ENCODE peak calls at places on chromosomes 4 and X, in ten cellular contexts. F is AG20443; X is amniotic stem cell; T is omental fat pad; Q is GM04504; U is activated CD4-positive, alpha-beta T cell treated with anti-CD3 and anti-CD28 coated beads, Interleukin-2, amount 10 ng/mL, durations not matched to agents 7 days and 5 days; Y is NCI-H1105 treated with DMSO at 0.1 percent for 48 hours; E is lower lobe of right lung; B is AG09309; G is AG10803. Z is an unnamed sample.

GRCh38 chr4:61425315-61425714 is 225.2 kb downstream of the ADGRL3 start:
- DNase-seq in U (no peak), G (no peak), E (no peak), F (no peak), X (no peak), Y (no peak), T (no peak), B (no peak), Q (no peak), Z (no peak)

GRCh38 chr4:74624351-74625151 is 169.8 kb downstream of the BTC start:
- DNase-seq in G (peak; percentile 64), T (no peak), Q (peak; percentile 40), E (no peak), Y (no peak), U (no peak), X (peak; percentile 55), B (peak; percentile 65), F (peak; percentile 33), Z (no peak)

GRCh38 chr4:74223098-74223497 is 65.2 kb downstream of the MTHFD2L start:
- DNase-seq in F (no peak), X (no peak), B (no peak), Q (no peak), T (no peak), E (no peak), Y (no peak), G (no peak), U (no peak), Z (no peak)

GRCh38 chr4:47703964-47704363 is 133.9 kb downstream of the CORIN start:
- DNase-seq in T (no peak), G (peak; percentile 11), F (no peak), Y (no peak), B (no peak), U (no peak), X (no peak), Q (no peak), E (no peak), Z (no peak)

GRCh38 chr4:27059446-27059845 is 198.8 kb downstream of the STIM2 start:
- DNase-seq in U (no peak), F (no peak), Y (no peak), E (no peak), T (no peak), G (no peak), Q (no peak), X (no peak), B (no peak), Z (no peak)

GRCh38 chr4:2767046-2767704 is 11.0 kb upstream of the TNIP2 start:
- DNase-seq in X (no peak), F (no peak), Y (no peak), Q (no peak), G (no peak), U (no peak), T (no peak), E (peak; percentile 19), B (no peak), Z (no peak)

GRCh38 chrX:85052636-85053343 is 49.1 kb downstream of the APOOL start:
- DNase-seq in Y (no peak), X (peak; percentile 56), Q (peak; percentile 44), G (peak; percentile 78), B (peak; percentile 41), E (no peak), T (no peak), F (peak; percentile 9), U (no peak), Z (no peak)

GRCh38 chr4:109548655-109549054 is 11.4 kb upstream of the MCUB start:
- DNase-seq in E (no peak), F (no peak), G (peak; percentile 69), B (peak; percentile 18), Y (no peak), U (no peak), X (peak; percentile 27), Q (peak; percentile 39), T (no peak), Z (no peak)

GRCh38 chr4:180060159-180060889 is 2182.9 kb upstream of the TENM3 start:
- DNase-seq in Y (peak; percentile 34), B (no peak), T (no peak), E (no peak), G (no peak), X (no peak), F (no peak), Q (no peak), U (no peak), Z (peak; percentile 4)

GRCh38 chr4:87967193-87967592 is 8.3 kb upstream of the SPP1 start:
- DNase-seq in Q (no peak), F (no peak), B (no peak), E (no peak), U (no peak), X (no peak), Y (no peak), T (no peak), G (no peak), Z (no peak)

GRCh38 chrX:151004085-151004484 is 20.9 kb downstream of the HMGB3 start:
- DNase-seq in U (no peak), E (no peak), Q (no peak), T (no peak), B (no peak), G (peak; percentile 32), Y (no peak), X (no peak), F (peak; percentile 14), Z (no peak)